ENCODE peak calls at places on chromosomes 7 and 10, in nine cellular contexts. F is IMR-90, W is GM12878, P is astrocyte, S is neuronal stem cell, R is colonic mucosa, K is endodermal cell, B is fibroblast of lung, T is SK-N-SH. A is an unnamed sample. For H3K4me1, the result is how much of the 10 kb centered on the place peaks cover.

GRCh38 chr10:25465582-25466372 is 291.0 kb downstream of the GPR158 start:
- DNase-seq in T (no peak), K (no peak), W (no peak), R (no peak), P (no peak), B (no peak), S (no peak), F (no peak), A (no peak)

GRCh38 chr7:96284838-96285237 is 37.1 kb downstream of the SLC25A13 start:
- DNase-seq in T (no peak), S (no peak), B (no peak), P (no peak), F (no peak), W (no peak), K (no peak), R (no peak), A (no peak)

GRCh38 chr7:27781188-27781587 is 41.2 kb downstream of the TAX1BP1 start:
- DNase-seq in B (no peak), F (no peak), P (no peak), T (no peak), K (no peak), R (no peak), S (no peak), W (no peak), A (no peak)

GRCh38 chr10:102069066-102069465 is 3.9 kb downstream of the HPS6 start:
- DNase-seq in B (no peak), F (no peak), S (no peak), P (no peak), R (no peak), K (no peak), T (no peak), W (no peak), A (peak)

GRCh38 chr7:47511698-47512370 is 70.1 kb downstream of the TNS3 start:
- DNase-seq in S (no peak), W (no peak), T (no peak), R (no peak), P (no peak), B (no peak), K (no peak), F (no peak), A (peak)

GRCh38 chr7:132216847-132217246 is 359.4 kb downstream of the PLXNA4 start:
- DNase-seq in T (no peak), K (no peak), W (no peak), S (no peak), F (no peak), P (no peak), R (no peak), B (no peak), A (no peak)

GRCh38 chr10:24669285-24669861 is 54.3 kb downstream of the ARHGAP21 start:
- DNase-seq in K (no peak), W (no peak), P (no peak), R (no peak), T (peak), F (no peak), S (no peak), B (no peak), A (no peak)

GRCh38 chr10:34114914-34115313 is 700.2 kb downstream of the PARD3 start:
- DNase-seq in W (no peak), R (no peak), T (no peak), P (no peak), K (no peak), B (no peak), S (no peak), F (no peak), A (no peak)

GRCh38 chr7:157519246-157519645 is 182.4 kb downstream of the DNAJB6 start:
- DNase-seq in W (no peak), P (no peak), T (no peak), B (no peak), R (no peak), K (peak), F (no peak), S (no peak), A (no peak)

GRCh38 chr7:76122516-76123239 is 74.8 kb downstream of the MDH2 start:
- DNase-seq in K (no peak), B (no peak), P (no peak), S (no peak), W (no peak), F (no peak), T (no peak), R (no peak), A (no peak)

GRCh38 chr10:4512557-4513286 is 313.3 kb upstream of the AKR1E2 start:
- DNase-seq in K (no peak), B (peak), F (peak), P (peak), W (no peak), T (peak), S (no peak), R (peak), A (no peak)

GRCh38 chr10:4509405-4509804 is 316.6 kb upstream of the AKR1E2 start:
- DNase-seq in T (no peak), W (no peak), B (no peak), S (no peak), R (no peak), K (no peak), F (no peak), P (no peak), A (no peak)

GRCh38 chr10:4515711-4516110 is 310.3 kb upstream of the AKR1E2 start:
- DNase-seq in R (no peak), P (no peak), W (no peak), F (no peak), K (no peak), T (no peak), B (no peak), S (no peak), A (no peak)

GRCh38 chr10:4511559-4511958 is 314.4 kb upstream of the AKR1E2 start:
- DNase-seq in R (no peak), P (no peak), K (no peak), S (no peak), B (no peak), F (no peak), T (no peak), W (no peak), A (no peak)

GRCh38 chr10:4514445-4515108 is 311.4 kb upstream of the AKR1E2 start:
- DNase-seq in P (no peak), S (no peak), W (peak), B (no peak), R (peak), K (no peak), T (no peak), F (no peak), A (peak)
- H3K9ac ChIP-seq in P (no peak), S (no peak), W (no peak), B (no peak), R (no peak), K (no peak), T (no peak), F (no peak), A (no peak)

GRCh38 chr10:14612873-14613569 is 161.7 kb downstream of the FAM107B start:
- DNase-seq in W (no peak), F (no peak), P (no peak), R (no peak), S (no peak), K (no peak), T (no peak), B (no peak), A (peak)

GRCh38 chr10:14616465-14616864 is 158.2 kb downstream of the FAM107B start:
- DNase-seq in S (no peak), P (no peak), F (no peak), T (no peak), B (no peak), K (no peak), W (no peak), R (no peak), A (no peak)

GRCh38 chr10:14611971-14612693 is 162.6 kb downstream of the FAM107B start:
- DNase-seq in B (no peak), R (no peak), S (no peak), T (no peak), P (no peak), W (no peak), F (no peak), K (no peak), A (no peak)

GRCh38 chr10:14617125-14617524 is 157.6 kb downstream of the FAM107B start:
- DNase-seq in S (no peak), T (no peak), B (no peak), P (no peak), K (no peak), F (no peak), W (no peak), R (no peak), A (no peak)

GRCh38 chr10:14613570-14613918 is 161.2 kb downstream of the FAM107B start:
- DNase-seq in K (no peak), W (no peak), P (no peak), R (no peak), F (no peak), T (no peak), B (no peak), S (no peak), A (no peak)
- H3K4me1 ChIP-seq in K (under half), W (under half), P (under half), R (under half), F (under half), T (under half), B (under half), S (under half), A (under half)

GRCh38 chr10:70190581-70190980 is 20.3 kb upstream of the SAR1A start:
- DNase-seq in W (no peak), B (peak), P (no peak), S (no peak), T (no peak), R (no peak), F (no peak), K (no peak), A (no peak)

GRCh38 chr10:70191906-70192305 is 21.6 kb upstream of the SAR1A start:
- DNase-seq in S (no peak), F (peak), W (no peak), B (peak), K (no peak), P (peak), R (no peak), T (no peak), A (no peak)

GRCh38 chr10:70192325-70192966 is 22.1 kb upstream of the SAR1A start:
- DNase-seq in B (no peak), T (no peak), R (no peak), S (no peak), W (no peak), P (no peak), F (peak), K (no peak), A (no peak)

GRCh38 chr10:70191161-70191770 is 21.0 kb upstream of the SAR1A start:
- DNase-seq in P (peak), T (no peak), W (no peak), F (peak), S (no peak), B (peak), K (no peak), R (no peak), A (no peak)

DNA sequence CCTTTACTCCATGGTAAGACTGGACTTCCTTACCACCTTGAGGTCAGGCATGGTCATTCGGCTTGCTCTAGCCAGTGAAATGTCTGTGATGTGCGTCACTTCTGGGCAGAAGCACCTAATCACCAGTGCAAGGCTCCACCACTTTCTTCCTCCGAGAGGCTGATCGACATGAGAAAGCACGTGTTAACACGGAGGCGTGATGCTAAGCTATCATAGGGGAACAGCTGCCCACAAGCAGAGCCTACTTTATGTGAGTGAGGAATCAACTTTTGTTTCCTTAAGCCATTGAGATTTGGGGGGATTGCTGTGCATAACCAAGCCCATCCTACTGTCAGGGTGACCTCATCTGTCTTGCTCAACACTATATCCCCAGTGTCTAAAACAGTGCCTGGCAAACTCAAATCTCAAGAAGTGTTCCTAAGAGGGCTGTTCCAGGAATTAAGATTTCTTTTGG is 23.1 kb upstream of the SAR1A start:
- DNase-seq in P (no peak), R (no peak), S (no peak), W (no peak), F (no peak), T (no peak), K (no peak), B (peak), A (no peak)
- H3K27ac ChIP-seq in P (no peak), R (no peak), S (no peak), W (no peak), F (peak), T (peak), K (no peak), B (peak), A (no peak)

DNA sequence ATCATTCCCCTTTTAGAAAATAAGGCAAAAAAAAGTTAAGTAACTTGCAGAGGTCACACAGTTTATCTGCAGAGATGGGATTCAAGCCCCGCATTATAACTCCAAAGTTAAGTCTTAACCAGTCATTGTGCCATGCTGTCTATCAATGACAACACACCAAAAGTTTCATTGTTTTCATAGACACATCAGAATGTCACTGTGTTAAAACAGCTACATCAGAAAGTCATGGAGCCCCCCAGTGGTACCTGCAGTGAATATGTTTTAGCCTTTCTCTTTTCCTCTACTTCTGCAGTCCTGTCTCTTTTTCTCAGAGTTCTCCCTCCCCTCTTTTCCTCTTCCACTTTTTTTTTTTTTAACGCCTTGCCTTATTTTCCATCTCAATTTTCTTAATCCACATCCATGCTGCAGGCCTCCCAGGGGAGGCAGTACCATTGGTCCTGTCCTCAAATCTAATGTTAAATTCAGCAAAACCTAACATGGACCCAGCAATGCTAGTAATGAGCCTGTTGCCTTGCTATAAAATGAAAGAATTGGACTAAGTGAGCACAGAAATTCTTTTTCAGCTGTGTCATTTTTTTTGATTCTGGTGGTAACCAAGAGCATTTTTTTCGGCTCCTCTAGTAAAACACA is 3.8 kb upstream of the NRCAM start:
- DNase-seq in S (no peak), F (no peak), P (peak), W (no peak), T (peak), K (no peak), R (no peak), B (peak), A (no peak)
- H3K9ac ChIP-seq in S (no peak), F (no peak), P (no peak), W (no peak), T (no peak), K (no peak), R (no peak), B (no peak), A (no peak)

GRCh38 chr7:129855935-129856717 is 96.6 kb downstream of the UBE2H start:
- DNase-seq in P (no peak), S (no peak), W (no peak), B (no peak), T (no peak), K (no peak), R (no peak), F (no peak), A (no peak)

GRCh38 chr7:129855234-129855673 is 97.5 kb downstream of the UBE2H start:
- DNase-seq in R (no peak), B (peak), K (no peak), S (no peak), F (peak), T (no peak), P (peak), W (no peak), A (no peak)

GRCh38 chr7:129858490-129858889 is 94.3 kb downstream of the UBE2H start:
- DNase-seq in F (no peak), T (no peak), P (no peak), K (no peak), W (no peak), S (no peak), R (no peak), B (no peak), A (no peak)

GRCh38 chr7:129859188-129859587 is 93.6 kb downstream of the UBE2H start:
- DNase-seq in W (peak), F (peak), R (no peak), K (no peak), P (peak), T (no peak), S (no peak), B (peak), A (no peak)

GRCh38 chr7:129857313-129857712 is 95.4 kb downstream of the UBE2H start:
- DNase-seq in S (no peak), F (no peak), R (no peak), T (no peak), P (no peak), K (no peak), W (no peak), B (no peak), A (no peak)
- H3K4me1 ChIP-seq in S (under half), F (under half), R (under half), T (half or more), P (under half), K (under half), W (under half), B (under half), A (under half)

GRCh38 chr7:31478018-31478417 is 35.9 kb upstream of the ITPRID1 start:
- DNase-seq in S (no peak), F (no peak), K (no peak), R (no peak), T (no peak), P (peak), W (no peak), B (peak), A (no peak)
- H3K27ac ChIP-seq in S (no peak), F (no peak), K (no peak), R (no peak), T (no peak), P (no peak), W (no peak), B (no peak), A (no peak)

GRCh38 chr7:114088541-114088940 is 169.7 kb upstream of the PPP1R3A start:
- DNase-seq in T (no peak), R (no peak), B (no peak), P (no peak), S (no peak), F (no peak), K (no peak), W (no peak), A (no peak)
- H3K9ac ChIP-seq in T (no peak), R (peak), B (no peak), P (no peak), S (no peak), F (no peak), K (no peak), W (no peak), A (no peak)

DNA sequence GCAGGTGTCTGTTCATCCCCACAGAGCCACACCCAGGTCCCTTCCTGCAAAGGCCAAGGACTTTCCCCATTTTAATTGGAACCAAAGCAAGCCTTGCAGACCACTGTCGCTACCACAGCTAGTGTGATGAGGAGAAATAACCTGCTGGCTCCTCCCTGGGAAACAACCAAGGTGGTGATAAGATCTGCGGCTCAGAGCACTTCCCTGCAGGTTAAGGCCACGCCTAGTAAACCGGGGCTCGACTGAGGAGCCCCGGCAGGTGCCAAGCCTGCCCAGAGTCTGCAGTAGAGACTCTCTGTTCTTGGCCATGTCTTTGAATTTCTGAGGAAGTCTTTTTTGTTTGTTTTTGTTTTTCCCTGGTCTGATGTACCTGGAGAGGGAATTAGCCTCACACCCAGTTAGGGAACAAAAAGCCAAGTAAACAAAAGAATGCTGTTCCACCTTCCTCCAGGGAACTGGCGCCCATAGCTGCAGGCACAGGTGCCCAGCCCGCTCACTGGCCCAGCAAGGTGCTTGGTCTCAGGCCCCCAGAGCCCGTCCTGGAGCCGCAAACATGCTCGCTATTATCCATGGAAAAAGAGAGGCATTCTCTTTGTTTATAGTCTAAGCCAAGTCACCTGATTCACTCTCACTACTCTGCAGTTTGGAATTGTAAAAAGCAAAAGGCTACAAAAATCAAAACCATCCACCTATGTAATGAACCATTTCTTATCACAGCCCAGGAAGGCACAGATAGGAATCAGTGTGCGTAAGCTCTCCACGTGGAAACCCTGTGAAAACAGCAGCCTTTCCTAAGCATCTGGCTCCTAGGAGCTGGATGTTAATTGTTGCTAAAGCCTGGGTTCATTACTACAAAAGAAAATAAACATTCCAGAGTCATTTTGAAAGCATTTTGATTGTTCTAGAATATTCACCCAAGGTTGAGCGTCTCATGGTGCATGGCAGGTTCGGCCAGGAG is 2.7 kb downstream of the GPR146 start:
- DNase-seq in B (no peak), F (no peak), W (no peak), T (peak), S (no peak), K (no peak), R (peak), P (no peak), A (peak)
- H3K4me1 ChIP-seq in B (under half), F (under half), W (under half), T (under half), S (under half), K (under half), R (under half), P (under half), A (half or more)

GRCh38 chr7:133253522-133253882 is 624 bp downstream of the EXOC4 start:
- DNase-seq in B (peak), S (peak), F (peak), W (no peak), K (no peak), R (peak), P (no peak), T (no peak), A (no peak)
- H3K27ac ChIP-seq in B (peak), S (no peak), F (peak), W (peak), K (no peak), R (peak), P (peak), T (peak), A (peak)

A was measured in kidney.